ENCODE peak calls at places on chromosomes 13 and 19, in seven cellular contexts. J is dermis microvascular lymphatic vessel endothelial cell; F is GF-D8; W is CD4-positive, alpha-beta T cell; B is central memory CD4-positive, alpha-beta T cell; X is substantia nigra; Y is AG09319. O is an unnamed sample.

GRCh38 chr19:36837902-36838783 is at the start of gene ZNF790:
- DNase-seq in J (peak), B (peak), F (peak), X (peak), W (peak), Y (peak), O (peak)

GRCh38 chr19:53532362-53532761 is 5.6 kb upstream of the ZNF331 start:
- DNase-seq in F (no peak), W (no peak), X (no peak), J (no peak), B (no peak), Y (no peak), O (no peak)

GRCh38 chr13:109211616-109212015 is 574.8 kb downstream of the IRS2 start:
- DNase-seq in X (no peak), Y (no peak), F (no peak), B (no peak), J (no peak), W (no peak), O (no peak)

GRCh38 chr19:45508931-45509691 is 1.8 kb downstream of the VASP start:
- DNase-seq in X (peak), W (no peak), Y (no peak), B (no peak), J (peak), F (peak), O (peak)

GRCh38 chr13:37289212-37289935 is 183.9 kb upstream of the CSNK1A1L start:
- DNase-seq in J (peak), X (no peak), Y (no peak), F (no peak), W (no peak), B (no peak), O (no peak)

GRCh38 chr13:45537506-45537905 is 72.8 kb downstream of the COG3 start:
- DNase-seq in F (no peak), J (no peak), X (no peak), B (no peak), Y (no peak), W (no peak), O (no peak)

GRCh38 chr19:10587022-10587838 is at the start of gene AP1M2:
- DNase-seq in X (no peak), W (no peak), J (no peak), B (no peak), F (no peak), Y (no peak), O (no peak)

GRCh38 chr13:97308735-97309429 is 86.7 kb downstream of the MBNL2 start:
- DNase-seq in W (no peak), Y (no peak), J (peak), X (no peak), B (no peak), F (no peak), O (no peak)

GRCh38 chr13:31945202-31945978 is 86.2 kb upstream of the FRY start:
- DNase-seq in W (no peak), X (no peak), B (no peak), J (peak), Y (peak), F (no peak), O (peak)

GRCh38 chr19:995051-995827 is 5.0 kb upstream of the GRIN3B start:
- DNase-seq in J (no peak), X (no peak), Y (no peak), F (no peak), W (no peak), B (no peak), O (no peak)

GRCh38 chr19:16367269-16367683 is 42.6 kb downstream of the KLF2 start:
- DNase-seq in B (peak), F (peak), W (peak), J (no peak), Y (no peak), X (no peak), O (peak)

GRCh38 chr19:10096615-10096963 is 5.9 kb downstream of the ANGPTL6 start:
- DNase-seq in B (no peak), W (no peak), F (peak), Y (no peak), X (no peak), J (peak), O (no peak)

GRCh38 chr13:107685876-107686275 is 529.5 kb downstream of the LIG4 start:
- DNase-seq in F (no peak), Y (no peak), B (no peak), J (no peak), W (no peak), X (no peak), O (no peak)

GRCh38 chr19:16370671-16371391 is 46.2 kb downstream of the KLF2 start:
- DNase-seq in X (no peak), Y (no peak), F (no peak), J (no peak), B (no peak), W (peak), O (peak)

GRCh38 chr13:110308377-110309158 is 1.5 kb downstream of the COL4A2 start:
- DNase-seq in F (no peak), B (no peak), Y (no peak), X (no peak), J (peak), W (no peak), O (no peak)

GRCh38 chr13:113897161-113897560 is 33.3 kb upstream of the GAS6 start:
- DNase-seq in J (peak), Y (peak), W (no peak), X (no peak), B (no peak), F (no peak), O (no peak)

GRCh38 chr19:17997969-17998826 is 9.8 kb upstream of the ARRDC2 start:
- DNase-seq in W (no peak), B (no peak), X (no peak), Y (no peak), F (no peak), J (no peak), O (no peak)

GRCh38 chr13:29991343-29991742 is 140.9 kb upstream of the UBL3 start:
- DNase-seq in J (no peak), X (no peak), F (no peak), Y (peak), B (no peak), W (no peak), O (no peak)

GRCh38 chr13:71618154-71618553 is 248.8 kb downstream of the DACH1 start:
- DNase-seq in B (no peak), F (no peak), J (peak), Y (no peak), W (no peak), X (no peak), O (no peak)

GRCh38 chr19:49468746-49469447 is 5.1 kb upstream of the FLT3LG start:
- DNase-seq in Y (no peak), F (peak), W (peak), J (no peak), X (no peak), B (peak), O (peak)

GRCh38 chr13:99606322-99607089 is 105.2 kb downstream of the TM9SF2 start:
- DNase-seq in X (peak), F (peak), B (peak), J (peak), Y (peak), W (peak), O (peak)

GRCh38 chr13:81487151-81487550 is 1146.2 kb upstream of the SPRY2 start:
- DNase-seq in F (no peak), Y (no peak), B (no peak), X (no peak), W (no peak), J (peak), O (no peak)

GRCh38 chr19:4108767-4109625 is 14.9 kb downstream of the MAP2K2 start:
- DNase-seq in B (peak), F (peak), X (no peak), Y (no peak), J (no peak), W (peak), O (peak)

GRCh38 chr13:114030666-114031610 is 57.1 kb upstream of the C13orf46 start:
- DNase-seq in Y (no peak), W (no peak), X (no peak), J (no peak), B (no peak), F (no peak), O (no peak)

GRCh38 chr13:93476175-93476574 is 249.6 kb downstream of the GPC6 start:
- DNase-seq in Y (peak), B (no peak), X (no peak), F (no peak), W (no peak), J (no peak), O (no peak)

GRCh38 chr19:27774337-27774736 is 1438.6 kb downstream of the UQCRFS1 start:
- DNase-seq in F (no peak), X (no peak), J (no peak), Y (no peak), B (no peak), W (no peak), O (peak)

GRCh38 chr13:75299913-75300862 is 181.8 kb downstream of the TBC1D4 start:
- DNase-seq in J (no peak), W (no peak), F (no peak), B (no peak), Y (no peak), X (no peak), O (no peak)

GRCh38 chr13:55244991-55245644 is 1895.6 kb upstream of the PRR20A start:
- DNase-seq in J (no peak), Y (no peak), X (no peak), W (no peak), F (no peak), B (no peak), O (no peak)

GRCh38 chr19:43439183-43440063 is 24.7 kb downstream of the TEX101 start:
- DNase-seq in Y (peak), W (peak), J (peak), B (peak), F (no peak), X (no peak), O (peak)

GRCh38 chr19:4543856-4544647 is 4.2 kb upstream of the LRG1 start:
- DNase-seq in F (no peak), X (no peak), W (no peak), J (no peak), B (no peak), Y (no peak), O (no peak)

GRCh38 chr19:4034048-4035017 is 26.8 kb downstream of the PIAS4 start:
- DNase-seq in J (no peak), B (no peak), F (no peak), Y (no peak), W (no peak), X (peak), O (no peak)

GRCh38 chr19:48372904-48373303 is 8.7 kb downstream of the SYNGR4 start:
- DNase-seq in B (no peak), W (no peak), J (no peak), Y (no peak), X (no peak), F (no peak), O (no peak)

GRCh38 chr19:4115050-4115817 is 8.7 kb downstream of the MAP2K2 start:
- DNase-seq in X (no peak), B (peak), Y (no peak), W (peak), J (no peak), F (no peak), O (peak)

GRCh38 chr19:4445963-4446668 is 11.5 kb downstream of the UBXN6 start:
- DNase-seq in Y (no peak), W (no peak), X (no peak), J (no peak), B (no peak), F (no peak), O (no peak)

GRCh38 chr19:49348305-49349188 is 13.3 kb downstream of the CD37 start:
- DNase-seq in F (no peak), X (no peak), W (no peak), J (no peak), Y (no peak), B (no peak), O (no peak)

GRCh38 chr13:20105161-20105689 is 55.6 kb downstream of the GJA3 start:
- DNase-seq in X (no peak), B (no peak), Y (no peak), W (no peak), J (no peak), F (no peak), O (no peak)

GRCh38 chr19:38243279-38243673 is 12.9 kb downstream of the PPP1R14A start:
- DNase-seq in B (no peak), J (no peak), Y (no peak), W (no peak), F (no peak), X (no peak), O (no peak)

GRCh38 chr13:49637989-49638388 is 9.7 kb downstream of the ARL11 start:
- DNase-seq in J (no peak), W (no peak), X (no peak), F (no peak), Y (no peak), B (no peak), O (no peak)

O was measured in MV-4-11.